ENCODE peak calls at places on chromosome 19, in four cellular contexts. E is NCI-H2171, Z is OCI-M1, P is RKO. G is an unnamed sample.

GRCh38 chr19:47507031-47507430 is 7.8 kb downstream of the NAPA start:
- DNase-seq in E (peak), Z (no peak), P (no peak), G (no peak)

GRCh38 chr19:13599681-13600080 is 93.4 kb upstream of the CACNA1A start:
- DNase-seq in Z (no peak), E (no peak), P (no peak), G (no peak)

GRCh38 chr19:30228726-30229523 is 143.3 kb upstream of the ZNF536 start:
- DNase-seq in Z (no peak), P (no peak), E (no peak), G (no peak)

GRCh38 chr19:42024622-42025111 is 30.6 kb upstream of the ATP1A3 start:
- DNase-seq in Z (no peak), E (no peak), P (no peak), G (no peak)

GRCh38 chr19:34126966-34127365 is 45.3 kb upstream of the LSM14A start:
- DNase-seq in E (no peak), Z (no peak), P (no peak), G (no peak)

GRCh38 chr19:9650345-9650744 is 24.6 kb downstream of the ZNF562 start:
- DNase-seq in E (no peak), P (no peak), Z (no peak), G (no peak)

GRCh38 chr19:56834564-56835375 is 5.8 kb downstream of the PEG3 start:
- DNase-seq in P (no peak), Z (peak), E (no peak), G (no peak)

GRCh38 chr19:42038675-42039074 is 31.3 kb downstream of the GRIK5 start:
- DNase-seq in Z (no peak), E (peak), P (no peak), G (no peak)

GRCh38 chr19:609001-609340 is 19.3 kb downstream of the HCN2 start:
- DNase-seq in E (no peak), Z (no peak), P (peak), G (peak)

GRCh38 chr19:40576181-40576584 is 490 bp upstream of the SHKBP1 start:
- DNase-seq in Z (no peak), E (no peak), P (no peak), G (no peak)

GRCh38 chr19:1923319-1923718 is 17.7 kb upstream of the CSNK1G2 start:
- DNase-seq in P (no peak), E (no peak), Z (no peak), G (no peak)

GRCh38 chr19:34316741-34317241 is 48.2 kb upstream of the GPI start:
- DNase-seq in P (no peak), E (no peak), Z (no peak), G (no peak)

G was measured in caudate nucleus.